ENCODE peak calls at places on chromosomes 7 and 10, in five cellular contexts. B is HepG2, G is H1, R is K562, U is GM12878. E is an unnamed sample.

GRCh38 chr7:132246591-132246990 is 329.7 kb downstream of the PLXNA4 start:
- DNase-seq in U (no peak), B (no peak), G (no peak), R (no peak), E (no peak)

GRCh38 chr7:127809285-127809702 is 157.3 kb downstream of the SND1 start:
- DNase-seq in R (peak), B (no peak), G (no peak), U (no peak), E (no peak)

GRCh38 chr10:69389827-69390490 is 26.8 kb downstream of the TACR2 start:
- DNase-seq in U (no peak), R (peak), B (no peak), G (peak), E (no peak)

GRCh38 chr10:11205026-11205772 is 187.5 kb downstream of the CELF2 start:
- DNase-seq in R (no peak), B (no peak), G (no peak), U (no peak), E (no peak)

GRCh38 chr10:100372415-100373297 is 25.6 kb downstream of the SCD start:
- DNase-seq in R (no peak), U (no peak), G (no peak), B (no peak), E (no peak)

GRCh38 chr7:133950856-133951255 is 176.3 kb upstream of the LRGUK start:
- DNase-seq in U (no peak), R (peak), B (no peak), G (no peak), E (no peak)

GRCh38 chr7:44386139-44386913 is 60.9 kb upstream of the CAMK2B start:
- DNase-seq in U (no peak), R (no peak), B (no peak), G (peak), E (no peak)

GRCh38 chr10:125163803-125164202 is 3.4 kb upstream of the CTBP2 start:
- DNase-seq in R (no peak), G (no peak), U (no peak), B (no peak), E (no peak)

GRCh38 chr10:117163061-117163953 is 25.2 kb upstream of the VAX1 start:
- DNase-seq in B (no peak), R (no peak), U (no peak), G (peak), E (no peak)

GRCh38 chr7:28076421-28077163 is 104.0 kb downstream of the JAZF1 start:
- DNase-seq in R (no peak), B (no peak), G (no peak), U (no peak), E (no peak)

GRCh38 chr10:18594574-18595156 is 56.7 kb downstream of the NSUN6 start:
- DNase-seq in U (no peak), B (peak), G (peak), R (peak), E (no peak)

GRCh38 chr7:101108330-101108857 is 18.5 kb upstream of the SERPINE1 start:
- DNase-seq in R (no peak), U (peak), G (no peak), B (peak), E (peak)

GRCh38 chr7:23331132-23331531 is 32.0 kb downstream of the MALSU1 start:
- DNase-seq in U (no peak), G (no peak), B (no peak), R (no peak), E (no peak)

GRCh38 chr7:22251906-22252495 is 105.0 kb downstream of the RAPGEF5 start:
- DNase-seq in G (no peak), R (no peak), B (no peak), U (no peak), E (no peak)

GRCh38 chr7:132422502-132423101 is 153.7 kb downstream of the PLXNA4 start:
- DNase-seq in B (no peak), R (no peak), G (no peak), U (no peak), E (no peak)

GRCh38 chr7:108973075-108973474 is 403.4 kb downstream of the DNAJB9 start:
- DNase-seq in U (no peak), R (no peak), G (no peak), B (no peak), E (no peak)

GRCh38 chr7:114922151-114922651 is 307 bp downstream of the MDFIC start:
- DNase-seq in G (peak), U (no peak), B (no peak), R (no peak), E (peak)

GRCh38 chr10:61844116-61844515 is 57.4 kb upstream of the ARID5B start:
- DNase-seq in G (no peak), B (no peak), U (no peak), R (no peak), E (no peak)

GRCh38 chr10:88913803-88914202 is 33.8 kb downstream of the STAMBPL1 start:
- DNase-seq in U (no peak), G (no peak), B (no peak), R (no peak), E (no peak)

GRCh38 chr7:45655539-45655938 is 81.4 kb downstream of the ADCY1 start:
- DNase-seq in R (no peak), G (no peak), B (no peak), U (no peak), E (no peak)

GRCh38 chr7:157318015-157318706 is 18.6 kb upstream of the DNAJB6 start:
- DNase-seq in U (no peak), G (no peak), R (peak), B (no peak), E (no peak)

GRCh38 chr10:3723706-3724225 is 61.2 kb downstream of the KLF6 start:
- DNase-seq in G (no peak), U (no peak), B (no peak), R (no peak), E (no peak)

GRCh38 chr7:84092207-84092606 is 102.4 kb downstream of the SEMA3A start:
- DNase-seq in G (no peak), R (no peak), U (no peak), B (no peak), E (no peak)

GRCh38 chr10:80526218-80526617 is 11.5 kb upstream of the SH2D4B start:
- DNase-seq in U (no peak), R (no peak), B (no peak), G (no peak), E (no peak)

GRCh38 chr10:124697837-124698559 is 46.2 kb downstream of the FAM53B start:
- DNase-seq in B (no peak), G (no peak), R (no peak), U (no peak), E (no peak)

GRCh38 chr10:24622781-24623301 is 100.8 kb downstream of the ARHGAP21 start:
- DNase-seq in R (no peak), B (no peak), G (no peak), U (no peak), E (no peak)

GRCh38 chr10:24616536-24616935 is 107.2 kb downstream of the ARHGAP21 start:
- DNase-seq in U (no peak), R (no peak), B (no peak), G (no peak), E (no peak)

GRCh38 chr10:24617771-24618396 is 105.8 kb downstream of the ARHGAP21 start:
- DNase-seq in G (peak), B (peak), U (no peak), R (peak), E (no peak)

GRCh38 chr10:24618401-24618800 is 105.3 kb downstream of the ARHGAP21 start:
- DNase-seq in U (no peak), G (no peak), B (no peak), R (peak), E (no peak)
- TF ChIP-seq TAF1 in U (no peak), G (no peak), B (no peak), R (no peak), E (no peak)

DNA sequence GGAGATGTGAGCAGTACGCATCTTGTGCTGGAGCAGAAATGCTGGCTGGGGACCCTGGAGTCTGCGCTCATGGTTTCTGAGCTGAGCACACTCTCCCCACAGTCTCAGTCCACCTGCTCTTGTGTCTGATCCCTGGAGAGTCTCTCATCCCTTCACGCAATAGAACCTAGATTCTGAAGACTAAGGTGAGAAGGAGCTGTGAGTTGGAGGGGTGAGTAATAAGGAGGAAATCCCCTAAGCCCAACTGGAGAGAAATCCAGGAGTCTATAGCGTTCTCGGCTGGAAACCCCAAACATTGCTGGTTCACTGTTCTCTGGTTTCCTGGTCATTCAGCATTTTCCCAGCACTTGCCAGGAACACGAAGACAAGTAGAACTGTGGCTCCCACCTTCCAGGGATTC is 68.3 kb upstream of the SMNDC1 start:
- DNase-seq in B (no peak), U (no peak), R (no peak), G (no peak), E (no peak)
- TF ChIP-seq POLR2AphosphoS5 in B (no peak), U (no peak), R (no peak), G (no peak), E (no peak)

GRCh38 chr10:79021331-79021907 is 47.3 kb upstream of the ZMIZ1 start:
- DNase-seq in G (no peak), U (no peak), R (no peak), B (no peak), E (no peak)

GRCh38 chr10:79021948-79022499 is 46.7 kb upstream of the ZMIZ1 start:
- DNase-seq in B (no peak), G (no peak), U (no peak), R (no peak), E (no peak)

GRCh38 chr10:79019441-79019840 is 49.3 kb upstream of the ZMIZ1 start:
- DNase-seq in G (no peak), R (no peak), U (no peak), B (no peak), E (no peak)

GRCh38 chr10:79019961-79020491 is 48.7 kb upstream of the ZMIZ1 start:
- DNase-seq in R (peak), B (peak), G (no peak), U (no peak), E (no peak)

DNA sequence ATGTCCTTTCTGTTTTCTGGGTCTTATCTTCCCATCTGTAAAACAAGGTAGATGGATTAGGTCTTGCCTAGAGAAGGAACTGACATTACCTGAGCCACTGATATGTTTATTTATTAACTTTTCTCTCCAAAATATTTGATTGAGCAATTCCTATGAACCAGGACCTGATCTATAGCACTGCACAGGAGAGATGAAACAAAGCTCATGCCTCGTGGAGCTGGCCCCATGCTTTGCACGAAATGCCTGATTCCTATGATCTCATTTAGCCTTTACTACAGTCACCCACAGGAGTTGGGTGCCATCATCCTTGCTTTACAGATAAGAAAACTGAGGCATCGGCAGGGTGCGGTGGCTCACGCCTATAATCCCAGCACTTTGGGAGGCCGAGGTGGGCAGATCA is 48.2 kb upstream of the ZMIZ1 start:
- DNase-seq in U (no peak), G (no peak), B (no peak), R (no peak), E (no peak)
- TF ChIP-seq TAF1 in U (no peak), G (no peak), B (no peak), R (no peak), E (no peak)

GRCh38 chr10:19932806-19933371 is 116.7 kb downstream of the PLXDC2 start:
- DNase-seq in G (no peak), R (no peak), B (no peak), U (no peak), E (no peak)

GRCh38 chr10:19935106-19935505 is 118.9 kb downstream of the PLXDC2 start:
- DNase-seq in U (no peak), G (no peak), B (no peak), R (no peak), E (no peak)

GRCh38 chr10:19930936-19931859 is 115.0 kb downstream of the PLXDC2 start:
- DNase-seq in B (no peak), R (no peak), U (no peak), G (no peak), E (no peak)

GRCh38 chr10:19931886-19932285 is 115.7 kb downstream of the PLXDC2 start:
- DNase-seq in B (no peak), R (no peak), G (no peak), U (no peak), E (no peak)

DNA sequence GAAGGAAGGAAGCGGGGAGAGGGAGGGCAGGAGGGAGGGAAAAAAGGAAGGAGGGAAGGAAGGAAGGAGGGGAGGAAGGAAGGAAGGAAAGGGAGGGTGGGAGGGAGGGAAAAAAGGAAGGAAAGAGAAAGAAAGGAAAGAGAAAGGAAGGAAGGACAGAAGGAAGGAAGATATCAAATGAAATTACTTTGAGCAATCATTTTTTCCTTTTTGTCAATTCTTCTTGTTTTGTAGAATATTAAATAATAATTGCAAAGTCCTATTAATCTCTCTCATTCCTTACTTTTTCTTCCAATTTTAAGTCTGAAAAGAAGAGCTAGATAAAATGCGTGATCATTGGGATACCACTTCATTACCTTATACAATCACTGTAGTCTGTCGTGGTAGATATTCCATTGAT is 117.5 kb downstream of the PLXDC2 start:
- DNase-seq in G (no peak), U (no peak), B (no peak), R (no peak), E (no peak)
- TF ChIP-seq POLR2AphosphoS5 in G (no peak), U (no peak), B (no peak), R (no peak), E (no peak)

GRCh38 chr7:149864023-149864422 is 9.7 kb upstream of the ATP6V0E2 start:
- DNase-seq in B (no peak), U (no peak), R (no peak), G (no peak), E (no peak)
- TF ChIP-seq TAF1 in B (no peak), U (no peak), R (no peak), G (no peak), E (no peak)

GRCh38 chr10:63710703-63711102 is 189.5 kb downstream of the REEP3 start:
- DNase-seq in B (no peak), G (no peak), R (no peak), U (no peak), E (peak)

GRCh38 chr10:63712717-63713115 is 191.5 kb downstream of the REEP3 start:
- DNase-seq in B (no peak), G (no peak), U (no peak), R (no peak), E (no peak)

GRCh38 chr10:63711361-63711760 is 190.2 kb downstream of the REEP3 start:
- DNase-seq in B (no peak), U (no peak), R (no peak), G (no peak), E (no peak)

GRCh38 chr10:63713191-63714144 is 192.3 kb downstream of the REEP3 start:
- DNase-seq in U (no peak), B (peak), G (peak), R (no peak), E (no peak)

GRCh38 chr10:63711866-63712716 is 190.9 kb downstream of the REEP3 start:
- DNase-seq in G (no peak), R (no peak), B (peak), U (no peak), E (no peak)
- TF ChIP-seq POLR2AphosphoS5 in G (no peak), R (no peak), B (no peak), U (no peak), E (no peak)

GRCh38 chr10:29646238-29646902 is 11.6 kb upstream of the SVIL start:
- DNase-seq in B (no peak), G (no peak), R (no peak), U (no peak), E (no peak)

GRCh38 chr10:29643785-29644501 is 9.2 kb upstream of the SVIL start:
- DNase-seq in G (no peak), U (no peak), R (no peak), B (no peak), E (no peak)

GRCh38 chr10:29646960-29647431 is 12.2 kb upstream of the SVIL start:
- DNase-seq in B (no peak), U (no peak), G (no peak), R (no peak), E (no peak)

GRCh38 chr10:29647483-29647882 is 12.7 kb upstream of the SVIL start:
- DNase-seq in U (no peak), B (no peak), G (no peak), R (no peak), E (no peak)

GRCh38 chr10:29642996-29643395 is 8.2 kb upstream of the SVIL start:
- DNase-seq in B (no peak), G (no peak), U (no peak), R (no peak), E (no peak)
- TF ChIP-seq TAF1 in B (no peak), G (no peak), U (no peak), R (no peak), E (no peak)

E was measured in GM12892.